ENCODE peak calls at places on chromosomes 16 and 17, in nine cellular contexts. T is pancreas, M is GM12878, I is endodermal cell, Q is lower lobe of right lung, V is endothelial cell of umbilical vein, K is cardiac muscle cell, Y is HCT116, X is thoracic aorta. U is an unnamed sample.

GRCh38 chr17:75566456-75567233 is 21.0 kb upstream of the MYO15B start:
- DNase-seq in T (no peak), M (no peak), I (no peak), Q (no peak), V (no peak), K (no peak), Y (no peak), X (no peak), U (no peak)

GRCh38 chr17:57989011-57989345 is 924 bp upstream of the VEZF1 start:
- DNase-seq in T (no peak), M (no peak), I (peak), Q (no peak), V (peak), K (peak), Y (peak), X (no peak), U (peak)

GRCh38 chr16:87178977-87179376 is 138.2 kb downstream of the C16orf95 start:
- DNase-seq in T (no peak), M (no peak), I (no peak), Q (no peak), V (peak), K (peak), Y (no peak), X (peak), U (no peak)

GRCh38 chr17:77146882-77147281 is 6.1 kb downstream of the SEC14L1 start:
- DNase-seq in T (peak), M (no peak), I (peak), Q (peak), V (no peak), K (no peak), Y (no peak), X (no peak), U (no peak)

GRCh38 chr16:67968440-67969285 is at the start of gene SLC12A4:
- DNase-seq in T (peak), M (no peak), I (peak), Q (peak), V (peak), K (peak), Y (peak), X (peak), U (peak)

GRCh38 chr17:204427-205175 is 23.2 kb upstream of the DOC2B start:
- DNase-seq in T (peak), M (no peak), I (no peak), Q (no peak), V (no peak), K (no peak), Y (no peak), X (no peak), U (no peak)

GRCh38 chr16:49440156-49441065 is 66.8 kb downstream of the C16orf78 start:
- DNase-seq in T (no peak), M (no peak), I (no peak), Q (no peak), V (no peak), K (no peak), Y (no peak), X (no peak), U (no peak)

GRCh38 chr17:67280279-67280678 is 35.3 kb upstream of the HELZ start:
- DNase-seq in T (no peak), M (no peak), I (no peak), Q (no peak), V (no peak), K (no peak), Y (no peak), X (no peak), U (no peak)

GRCh38 chr17:27038676-27039075 is 255.2 kb upstream of the WSB1 start:
- DNase-seq in T (no peak), M (no peak), I (peak), Q (no peak), V (no peak), K (no peak), Y (peak), X (no peak), U (no peak)

GRCh38 chr16:48361012-48361411 is 24.2 kb downstream of the SIAH1 start:
- DNase-seq in T (no peak), M (no peak), I (no peak), Q (no peak), V (no peak), K (no peak), Y (no peak), X (no peak), U (no peak)

GRCh38 chr17:3765981-3766380 is 35.0 kb downstream of the ITGAE start:
- DNase-seq in T (no peak), M (no peak), I (no peak), Q (no peak), V (no peak), K (no peak), Y (no peak), X (no peak), U (no peak)

GRCh38 chr16:9797306-9797705 is 384.9 kb downstream of the GRIN2A start:
- DNase-seq in T (no peak), M (no peak), I (no peak), Q (no peak), V (peak), K (no peak), Y (no peak), X (peak), U (no peak)

GRCh38 chr16:89954462-89954861 is 5.9 kb downstream of the DEF8 start:
- DNase-seq in T (no peak), M (no peak), I (no peak), Q (no peak), V (no peak), K (no peak), Y (no peak), X (no peak), U (no peak)
- TF ChIP-seq CTCF in T (no peak), M (no peak), I (no peak), Q (no peak), V (no peak), K (no peak), Y (no peak), X (no peak), U (no peak)

GRCh38 chr16:716768-717325 is 1.9 kb downstream of the METRN start:
- DNase-seq in T (no peak), M (no peak), I (no peak), Q (no peak), V (no peak), K (no peak), Y (no peak), X (no peak), U (no peak)
- H3K4me3 ChIP-seq in T (no peak), M (no peak), I (no peak), Q (no peak), V (no peak), K (no peak), Y (peak), X (no peak), U (no peak)

GRCh38 chr17:1577186-1577585 is 14.6 kb upstream of the PITPNA start:
- DNase-seq in T (peak), M (no peak), I (peak), Q (peak), V (peak), K (no peak), Y (no peak), X (peak), U (peak)
- H3K27ac ChIP-seq in T (peak), M (peak), I (no peak), Q (peak), V (peak), K (no peak), Y (no peak), X (peak), U (peak)

DNA sequence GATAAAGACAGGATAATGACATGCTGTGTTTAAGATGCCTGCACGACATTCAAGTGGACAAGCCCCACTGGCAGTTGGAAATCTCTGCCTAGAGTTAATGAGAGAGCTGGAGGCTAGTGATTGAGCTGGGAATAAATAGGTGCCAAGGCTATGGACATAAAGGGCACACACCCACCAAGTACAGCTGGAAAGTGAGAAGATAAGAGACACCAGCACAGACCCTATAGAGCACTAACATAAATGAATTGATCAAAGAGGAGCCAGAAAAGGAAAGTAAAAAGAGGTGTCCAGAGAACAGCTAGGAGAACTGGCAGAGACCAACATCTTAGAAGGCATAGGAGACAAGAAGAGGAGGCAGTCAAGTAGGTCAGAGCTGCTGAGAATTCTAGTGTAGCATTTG is 101.2 kb downstream of the YPEL2 start:
- DNase-seq in T (no peak), M (no peak), I (no peak), Q (no peak), V (no peak), K (no peak), Y (no peak), X (no peak), U (no peak)
- TF ChIP-seq CTCF in T (no peak), M (no peak), I (no peak), Q (no peak), V (no peak), K (no peak), Y (no peak), X (no peak), U (no peak)

DNA sequence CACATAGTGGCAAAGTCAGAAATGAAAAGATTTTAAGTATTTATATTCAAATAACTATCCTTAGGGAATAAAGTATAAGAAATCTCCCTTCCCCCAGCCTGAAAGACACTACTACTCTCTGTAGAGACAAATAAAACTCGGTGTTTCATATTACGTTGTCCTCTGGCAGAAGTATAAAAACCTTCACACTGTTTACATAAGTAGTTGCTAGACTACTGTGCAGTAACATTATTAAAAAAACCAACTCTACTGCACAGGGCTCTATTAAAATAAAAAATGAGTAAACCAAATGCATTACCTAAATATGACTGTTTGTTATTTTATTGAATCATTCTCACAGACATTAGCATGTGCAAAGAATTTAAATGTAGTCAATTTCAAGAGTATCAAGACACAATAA is 67.4 kb downstream of the MED13 start:
- DNase-seq in T (no peak), M (no peak), I (no peak), Q (no peak), V (peak), K (no peak), Y (no peak), X (no peak), U (no peak)
- H3K4me3 ChIP-seq in T (no peak), M (no peak), I (no peak), Q (no peak), V (no peak), K (no peak), Y (no peak), X (no peak), U (no peak)

DNA sequence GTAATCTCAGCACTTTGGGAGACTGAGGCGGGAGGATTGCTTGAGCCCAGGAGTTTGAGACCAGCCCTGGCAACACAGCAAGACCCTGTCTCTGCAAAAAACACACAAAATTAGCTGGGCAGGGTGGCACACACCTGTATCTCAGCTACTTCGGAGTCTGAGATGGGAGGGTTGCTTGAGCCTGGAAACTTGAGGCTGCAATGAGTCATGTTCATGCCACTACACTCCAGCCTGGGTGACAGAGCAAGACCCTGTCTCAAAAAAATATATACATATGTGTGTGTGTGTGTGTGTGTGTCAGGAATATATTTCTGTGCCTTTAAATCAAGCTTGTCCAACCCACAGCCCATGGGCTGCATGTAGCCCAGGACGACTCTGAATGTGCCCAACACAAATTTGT is 55.2 kb downstream of the CRISPLD2 start:
- DNase-seq in T (no peak), M (no peak), I (no peak), Q (no peak), V (no peak), K (no peak), Y (no peak), X (no peak), U (no peak)
- H3K27ac ChIP-seq in T (no peak), M (no peak), I (no peak), Q (no peak), V (no peak), K (no peak), Y (no peak), X (no peak), U (no peak)

GRCh38 chr17:46030752-46031151 is 31.7 kb downstream of the STH start:
- DNase-seq in T (no peak), M (no peak), I (no peak), Q (no peak), V (no peak), K (no peak), Y (no peak), X (no peak), U (no peak)

GRCh38 chr17:46028374-46028773 is 29.3 kb downstream of the STH start:
- DNase-seq in T (no peak), M (no peak), I (no peak), Q (no peak), V (no peak), K (no peak), Y (no peak), X (no peak), U (no peak)

GRCh38 chr17:46027326-46028325 is 28.6 kb downstream of the STH start:
- DNase-seq in T (peak), M (no peak), I (no peak), Q (no peak), V (no peak), K (no peak), Y (no peak), X (no peak), U (no peak)

GRCh38 chr17:46029627-46030026 is 30.6 kb downstream of the STH start:
- DNase-seq in T (no peak), M (no peak), I (no peak), Q (no peak), V (no peak), K (no peak), Y (no peak), X (no peak), U (no peak)

DNA sequence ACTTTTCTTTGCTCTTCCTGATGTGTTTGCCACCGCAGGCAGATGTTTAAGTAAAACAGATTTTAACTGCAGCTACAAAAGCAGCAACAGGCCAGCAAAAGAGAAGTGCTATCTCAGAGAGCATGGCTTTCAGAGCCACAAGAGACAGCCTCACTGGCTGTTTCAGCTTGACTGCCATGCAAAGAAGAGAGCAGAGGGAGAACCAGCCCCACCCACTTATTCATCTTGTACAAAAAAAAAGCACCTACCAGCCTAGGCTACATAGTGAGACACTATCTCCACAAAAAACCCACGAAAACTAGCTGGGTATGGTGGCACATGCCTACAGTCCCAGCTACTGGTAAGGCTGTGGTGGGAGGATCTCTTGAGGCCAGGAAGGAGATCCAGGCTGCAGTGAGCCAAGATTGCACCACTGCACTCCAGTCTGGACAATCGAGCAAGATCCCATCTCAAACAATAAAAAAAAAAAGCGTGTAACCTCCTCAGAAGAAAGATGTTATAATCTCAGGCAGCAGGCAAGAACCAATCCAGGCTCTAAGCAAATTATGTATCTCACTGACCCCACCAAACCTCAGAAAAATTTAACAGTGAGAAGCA is 30.0 kb downstream of the STH start:
- DNase-seq in T (no peak), M (no peak), I (no peak), Q (no peak), V (no peak), K (no peak), Y (no peak), X (no peak), U (no peak)
- TF ChIP-seq CTCF in T (no peak), M (no peak), I (no peak), Q (no peak), V (no peak), K (no peak), Y (no peak), X (no peak), U (no peak)

U was measured in tibial artery.